ENCODE peak calls at places on chromosomes 1 and 21, in ten cellular contexts. E is prostate gland, D is BE2C, S is left ventricle myocardium inferior, M is uterus, V is esophagus muscularis mucosa, B is keratinocyte, H is kidney epithelial cell, W is tibial artery, Z is PC-9. X is an unnamed sample.
A peak's percentile ranks its signal among the peaks of the same experiment; 100 is the strongest.

GRCh38 chr1:17920881-17921635 is 165.9 kb downstream of the ACTL8 start:
- DNase-seq in E (no peak), D (no peak), S (no peak), M (no peak), V (no peak), B (no peak), H (no peak), W (no peak), Z (no peak), X (no peak)

GRCh38 chr1:113396585-113396984 is 6.3 kb downstream of the MAGI3 start:
- DNase-seq in E (no peak), D (no peak), S (no peak), M (no peak), V (no peak), B (peak; percentile 36), H (peak; percentile 66), W (no peak), Z (peak; percentile 86), X (no peak)

GRCh38 chr1:246306415-246307037 is 200.6 kb downstream of the SMYD3 start:
- DNase-seq in E (no peak), D (no peak), S (no peak), M (no peak), V (no peak), B (no peak), H (no peak), W (no peak), Z (no peak), X (no peak)

GRCh38 chr1:216168481-216169005 is 254.7 kb downstream of the USH2A start:
- DNase-seq in E (no peak), D (no peak), S (no peak), M (no peak), V (no peak), B (no peak), H (no peak), W (no peak), Z (no peak), X (no peak)

GRCh38 chr1:37486680-37487618 is 12.6 kb downstream of the ZC3H12A start:
- DNase-seq in E (no peak), D (peak; percentile 67), S (peak; percentile 79), M (peak; percentile 84), V (peak; percentile 95), B (peak; percentile 69), H (no peak), W (peak; percentile 78), Z (peak; percentile 53), X (no peak)

GRCh38 chr1:158101944-158102343 is 78.8 kb upstream of the CD1D start:
- DNase-seq in E (no peak), D (no peak), S (no peak), M (no peak), V (no peak), B (peak; percentile 72), H (peak; percentile 77), W (no peak), Z (no peak), X (no peak)

GRCh38 chr21:44532165-44532564 is 7.8 kb downstream of the KRTAP10-1 start:
- DNase-seq in E (no peak), D (no peak), S (no peak), M (no peak), V (no peak), B (no peak), H (no peak), W (no peak), Z (no peak), X (no peak)

GRCh38 chr21:24148461-24148860 is 1458.8 kb downstream of the MRPL39 start:
- DNase-seq in E (no peak), D (no peak), S (no peak), M (no peak), V (no peak), B (no peak), H (no peak), W (no peak), Z (no peak), X (no peak)

GRCh38 chr1:160151303-160151702 is at the start of gene ATP1A4:
- DNase-seq in E (no peak), D (no peak), S (no peak), M (no peak), V (no peak), B (no peak), H (no peak), W (no peak), Z (no peak), X (no peak)

GRCh38 chr1:218164930-218165686 is 120.0 kb upstream of the RRP15 start:
- DNase-seq in E (peak; percentile 6), D (peak; percentile 26), S (peak; percentile 38), M (no peak), V (no peak), B (no peak), H (no peak), W (no peak), Z (no peak), X (no peak)

GRCh38 chr1:119000371-119001180 is 12.4 kb upstream of the TBX15 start:
- DNase-seq in E (no peak), D (no peak), S (no peak), M (no peak), V (no peak), B (no peak), H (no peak), W (no peak), Z (no peak), X (peak; percentile 61)

GRCh38 chr1:234893725-234894630 is 234.7 kb downstream of the TOMM20 start:
- DNase-seq in E (peak; percentile 84), D (no peak), S (no peak), M (no peak), V (no peak), B (no peak), H (no peak), W (no peak), Z (no peak), X (no peak)

GRCh38 chr1:206797534-206798383 is 25.5 kb upstream of the IL10 start:
- DNase-seq in E (no peak), D (peak; percentile 37), S (no peak), M (no peak), V (no peak), B (no peak), H (no peak), W (no peak), Z (peak; percentile 28), X (no peak)

GRCh38 chr1:45238846-45239245 is 32.4 kb upstream of the ZSWIM5 start:
- DNase-seq in E (no peak), D (no peak), S (no peak), M (no peak), V (no peak), B (no peak), H (no peak), W (no peak), Z (no peak), X (no peak)

GRCh38 chr1:246591958-246592357 is 25.7 kb downstream of the CNST start:
- DNase-seq in E (no peak), D (no peak), S (no peak), M (no peak), V (no peak), B (no peak), H (no peak), W (no peak), Z (no peak), X (no peak)

GRCh38 chr1:39183503-39184353 is 20.8 kb upstream of the MACF1 start:
- DNase-seq in E (peak; percentile 81), D (peak; percentile 31), S (no peak), M (no peak), V (no peak), B (peak; percentile 99), H (peak; percentile 95), W (peak; percentile 35), Z (peak; percentile 99), X (peak; percentile 91)
- TF ChIP-seq CTCF in E (peak; percentile 72), D (peak; percentile 20), S (peak; percentile 60), M (no peak), V (peak; percentile 32), B (peak; percentile 61), H (peak; percentile 57), W (peak; percentile 48), Z (peak; percentile 65), X (no peak)

GRCh38 chr1:11434926-11435325 is 44.0 kb upstream of the DISP3 start:
- DNase-seq in E (no peak), D (no peak), S (no peak), M (no peak), V (no peak), B (no peak), H (no peak), W (no peak), Z (no peak), X (no peak)
- H3K27me3 ChIP-seq in E (no peaks in the 10 kb centered on the region), D (no peaks in the 10 kb centered on the region), S (peaks cover 90% of the 10 kb centered on the region), M (no peaks in the 10 kb centered on the region), V (no peaks in the 10 kb centered on the region), B (peaks cover 22% of the 10 kb centered on the region), H (peaks cover 13% of the 10 kb centered on the region), W (peaks cover 58% of the 10 kb centered on the region), Z (peaks cover 99% of the 10 kb centered on the region), X (no peaks in the 10 kb centered on the region)

DNA sequence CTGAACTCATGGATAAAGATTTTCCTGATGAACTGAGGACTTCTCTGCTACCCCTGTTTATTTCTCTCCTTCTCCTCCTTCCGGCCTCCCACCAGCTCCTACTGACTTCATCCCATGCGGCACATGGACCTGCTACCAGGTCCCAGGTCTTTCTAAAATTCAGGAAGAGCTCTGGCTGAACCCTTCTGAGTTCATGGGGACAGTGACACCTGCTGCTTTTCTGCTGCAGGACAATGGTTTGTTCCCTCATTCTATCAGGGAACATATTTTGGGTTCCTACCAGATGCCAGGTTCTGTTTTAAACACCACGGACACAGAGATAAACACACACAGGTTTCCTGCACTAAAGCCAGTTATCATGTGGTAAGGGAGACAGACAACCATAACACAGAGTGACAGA is 114.1 kb upstream of the RAB4A start:
- DNase-seq in E (peak; percentile 16), D (peak; percentile 38), S (no peak), M (no peak), V (no peak), B (no peak), H (no peak), W (peak; percentile 40), Z (no peak), X (no peak)
- TF ChIP-seq CTCF in E (peak; percentile 59), D (peak; percentile 72), S (peak; percentile 68), M (no peak), V (peak; percentile 75), B (peak; percentile 9), H (no peak), W (peak; percentile 77), Z (no peak), X (peak; percentile 42)

GRCh38 chr1:197907846-197908616 is 5.6 kb downstream of the C1orf53 start:
- DNase-seq in E (no peak), D (no peak), S (no peak), M (no peak), V (no peak), B (no peak), H (no peak), W (no peak), Z (no peak), X (no peak)

GRCh38 chr1:197910120-197911110 is 6.8 kb upstream of the LHX9 start:
- DNase-seq in E (no peak), D (no peak), S (no peak), M (no peak), V (no peak), B (no peak), H (no peak), W (no peak), Z (no peak), X (no peak)

GRCh38 chr1:197911172-197911856 is 5.9 kb upstream of the LHX9 start:
- DNase-seq in E (no peak), D (peak; percentile 42), S (no peak), M (no peak), V (no peak), B (no peak), H (no peak), W (no peak), Z (no peak), X (no peak)

GRCh38 chr1:197909346-197909745 is 6.9 kb downstream of the C1orf53 start:
- DNase-seq in E (no peak), D (no peak), S (no peak), M (no peak), V (no peak), B (no peak), H (no peak), W (no peak), Z (no peak), X (no peak)

GRCh38 chr1:197908695-197909336 is 6.4 kb downstream of the C1orf53 start:
- DNase-seq in E (no peak), D (no peak), S (no peak), M (no peak), V (no peak), B (no peak), H (no peak), W (no peak), Z (no peak), X (no peak)
- H3K27me3 ChIP-seq in E (peaks cover 35% of the 10 kb centered on the region), D (peaks cover 47% of the 10 kb centered on the region), S (peaks cover 100% of the 10 kb centered on the region), M (peaks cover 20% of the 10 kb centered on the region), V (peaks cover 68% of the 10 kb centered on the region), B (peaks cover 70% of the 10 kb centered on the region), H (peaks cover 73% of the 10 kb centered on the region), W (peaks cover 65% of the 10 kb centered on the region), Z (peaks cover 8% of the 10 kb centered on the region), X (peaks cover 14% of the 10 kb centered on the region)

X was measured in vagina.